ENCODE peak calls at places on chromosomes 7 and 10, in six cellular contexts. X is IMR-90, C is Calu3, N is GM13976, R is dorsolateral prefrontal cortex, U is MCF 10A. G is an unnamed sample.

GRCh38 chr10:51729822-51730530 is 30.6 kb upstream of the CSTF2T start:
- DNase-seq in N (no peak), R (no peak), X (no peak), C (no peak), U (no peak), G (no peak)

GRCh38 chr10:4013651-4014085 is 228.7 kb upstream of the KLF6 start:
- DNase-seq in X (no peak), R (no peak), C (no peak), N (peak; percentile 72), U (no peak), G (no peak)

GRCh38 chr7:155653773-155654172 is 9.3 kb downstream of the RBM33 start:
- DNase-seq in C (no peak), X (peak; percentile 63), N (no peak), U (peak; percentile 87), R (no peak), G (no peak)

GRCh38 chr10:1399431-1400120 is 337.7 kb downstream of the ADARB2 start:
- DNase-seq in R (peak; percentile 10), C (no peak), N (no peak), X (no peak), U (peak; percentile 23), G (no peak)

GRCh38 chr10:123154943-123155505 is 822 bp downstream of the BUB3 start:
- DNase-seq in U (peak; percentile 47), C (peak; percentile 23), N (no peak), R (no peak), X (peak; percentile 40), G (no peak)

GRCh38 chr10:14688606-14689005 is 86.1 kb downstream of the FAM107B start:
- DNase-seq in R (no peak), C (no peak), U (no peak), X (peak; percentile 89), N (no peak), G (no peak)

GRCh38 chr10:21509391-21510217 is 15.9 kb downstream of the SKIDA1 start:
- DNase-seq in U (no peak), R (no peak), C (no peak), N (no peak), X (no peak), G (no peak)

GRCh38 chr10:109957092-109957797 is 33.9 kb upstream of the XPNPEP1 start:
- DNase-seq in N (peak; percentile 54), R (no peak), X (no peak), C (no peak), U (no peak), G (no peak)

GRCh38 chr10:86950349-86950748 is 7.1 kb downstream of the MMRN2 start:
- DNase-seq in U (no peak), R (no peak), C (no peak), X (no peak), N (no peak), G (no peak)

GRCh38 chr7:111954474-111955311 is 251.5 kb downstream of the DOCK4 start:
- DNase-seq in C (no peak), N (no peak), X (no peak), U (no peak), R (no peak), G (no peak)

GRCh38 chr10:80516506-80517075 is 21.1 kb upstream of the SH2D4B start:
- DNase-seq in N (no peak), C (no peak), X (no peak), U (no peak), R (no peak), G (no peak)

GRCh38 chr7:115363916-115364315 is 442.0 kb downstream of the MDFIC start:
- DNase-seq in C (no peak), N (no peak), U (no peak), X (peak; percentile 28), R (no peak), G (no peak)

GRCh38 chr7:128078309-128078708 is 47.1 kb upstream of the LRRC4 start:
- DNase-seq in X (no peak), U (no peak), C (no peak), R (no peak), N (no peak), G (no peak)

GRCh38 chr7:128082431-128082830 is 51.2 kb upstream of the LRRC4 start:
- DNase-seq in N (no peak), U (no peak), X (no peak), C (no peak), R (no peak), G (no peak)

GRCh38 chr7:128076831-128077271 is 45.6 kb upstream of the LRRC4 start:
- DNase-seq in C (peak; percentile 71), N (no peak), R (no peak), X (no peak), U (no peak), G (no peak)

GRCh38 chr7:128081351-128081750 is 50.1 kb upstream of the LRRC4 start:
- DNase-seq in C (no peak), X (no peak), R (no peak), N (no peak), U (no peak), G (no peak)

GRCh38 chr7:128080169-128080568 is 48.9 kb upstream of the LRRC4 start:
- DNase-seq in X (no peak), R (no peak), N (no peak), C (no peak), U (no peak), G (no peak)
- TF ChIP-seq CTCF in X (no peak), R (no peak), N (no peak), C (no peak), U (no peak), G (no peak)

DNA sequence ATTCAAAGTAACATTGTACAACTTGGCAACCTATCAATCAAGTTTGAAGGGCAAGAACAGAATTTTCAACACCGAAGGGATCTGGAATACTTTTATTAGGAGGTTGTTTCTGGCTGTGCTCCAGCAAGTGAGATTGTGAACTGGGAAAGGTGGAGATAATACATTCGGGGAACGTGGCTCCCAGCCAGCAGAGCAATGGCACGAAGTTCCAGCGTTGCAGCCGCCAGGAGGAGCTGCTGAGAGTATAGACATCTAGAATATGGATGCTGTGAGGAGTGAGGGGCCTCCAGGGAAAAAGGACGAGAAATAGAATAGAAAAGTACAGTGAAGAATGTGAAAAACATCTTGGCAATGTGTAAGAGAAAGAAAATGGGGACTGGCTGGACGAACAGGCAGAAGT is 69.5 kb downstream of the TCERG1L start:
- DNase-seq in X (no peak), N (no peak), R (no peak), C (no peak), U (no peak), G (no peak)
- TF ChIP-seq CTCF in X (no peak), N (no peak), R (peak; percentile 12), C (no peak), U (no peak), G (peak; percentile 12)

DNA sequence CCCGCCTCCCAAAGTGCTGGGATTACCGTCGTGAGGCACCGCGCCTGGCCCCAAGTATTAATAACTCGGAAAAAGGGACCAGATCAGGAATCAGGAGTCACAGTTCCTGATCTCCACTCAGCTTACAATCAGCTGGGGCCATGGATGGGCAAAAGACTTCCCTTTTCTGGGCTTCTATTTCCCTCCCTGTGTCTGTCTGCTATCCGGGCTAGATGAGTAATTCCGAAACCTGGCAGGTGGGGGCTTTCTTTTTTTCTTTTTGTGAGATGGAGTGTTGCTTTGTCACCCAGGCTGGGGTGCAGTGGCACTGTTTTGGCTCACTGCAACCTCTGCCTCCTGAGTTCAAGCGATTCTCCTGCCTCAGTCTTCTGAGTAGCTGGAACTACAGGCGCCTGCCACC is 11.6 kb downstream of the RPS24 start:
- DNase-seq in U (no peak), N (peak; percentile 63), R (no peak), X (no peak), C (no peak), G (no peak)
- TF ChIP-seq CTCF in U (no peak), N (no peak), R (no peak), X (no peak), C (no peak), G (no peak)

GRCh38 chr7:143300959-143301617 is 12.9 kb downstream of the CASP2 start:
- DNase-seq in R (no peak), C (no peak), U (no peak), N (no peak), X (peak; percentile 94), G (no peak)
- TF ChIP-seq CTCF in R (no peak), C (no peak), U (no peak), N (no peak), X (no peak), G (no peak)

DNA sequence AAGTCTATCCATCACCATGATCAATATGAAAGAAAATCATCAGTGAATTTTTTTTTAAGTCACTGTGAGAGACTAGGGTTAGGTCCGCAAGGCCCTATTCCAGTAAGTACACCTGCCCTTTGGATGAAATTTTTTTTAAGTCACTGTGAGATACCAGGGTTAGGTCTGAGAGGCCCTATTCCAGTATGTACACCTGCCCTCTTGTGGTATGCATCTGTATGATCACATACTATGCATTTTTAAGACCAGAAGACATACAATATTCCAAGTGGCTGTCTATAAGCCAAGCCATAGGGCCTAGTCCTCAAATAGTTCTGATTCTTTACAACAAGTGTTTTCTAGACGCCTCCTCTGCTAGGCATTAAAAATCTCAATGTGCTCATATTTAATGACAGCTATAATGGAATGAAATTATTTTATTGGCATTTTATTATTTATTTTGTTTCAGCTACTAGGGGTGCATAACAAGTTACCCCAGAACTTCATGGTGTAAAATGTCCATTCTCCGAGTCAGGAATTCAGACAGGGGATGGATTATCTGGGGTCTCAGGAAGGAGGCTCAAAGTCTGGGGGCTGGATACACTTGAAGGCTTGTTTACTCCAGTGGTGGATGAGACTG is 53.1 kb downstream of the TEX36 start:
- DNase-seq in U (peak; percentile 63), C (peak; percentile 24), N (peak; percentile 48), R (no peak), X (peak; percentile 53), G (peak; percentile 21)
- TF ChIP-seq CTCF in U (peak; percentile 49), C (no peak), N (peak; percentile 36), R (no peak), X (peak; percentile 41), G (peak; percentile 53)